ENCODE peak calls at places on chromosomes 6 and 20, in seven cellular contexts. V is mammary epithelial cell; G is activated T-helper 1 cell treated with Interleukin-2 at 50 U/mL for 16 hours; Y is transverse colon; F is NCI-H1417; I is cardiac septum; E is stimulated activated CD8-positive, alpha-beta memory T cell treated with anti-CD3 and anti-CD28 coated beads, Interleukin-4, amount 100 ng/mL, for 1 hour. R is an unnamed sample.

GRCh38 chr6:25579902-25580495 is 72.0 kb upstream of the SCGN start:
- DNase-seq in V (no peak), G (no peak), Y (no peak), F (no peak), I (no peak), E (no peak), R (no peak)

GRCh38 chr20:45359069-45359405 is 3.9 kb upstream of the SYS1 start:
- DNase-seq in V (peak), G (no peak), Y (no peak), F (no peak), I (peak), E (no peak), R (no peak)

GRCh38 chr20:17369506-17369905 is 142.7 kb downstream of the PCSK2 start:
- DNase-seq in V (no peak), G (no peak), Y (no peak), F (no peak), I (no peak), E (no peak), R (no peak)

GRCh38 chr6:147621280-147621679 is 112.8 kb downstream of the SAMD5 start:
- DNase-seq in V (no peak), G (no peak), Y (no peak), F (no peak), I (no peak), E (no peak), R (no peak)

GRCh38 chr6:163543311-163543710 is 128.8 kb downstream of the QKI start:
- DNase-seq in V (no peak), G (no peak), Y (no peak), F (peak), I (no peak), E (no peak), R (no peak)

GRCh38 chr6:82906951-82907350 is 158.7 kb downstream of the UBE3D start:
- DNase-seq in V (peak), G (no peak), Y (no peak), F (no peak), I (no peak), E (no peak), R (no peak)

GRCh38 chr6:164121527-164121926 is 707.0 kb downstream of the QKI start:
- DNase-seq in V (no peak), G (no peak), Y (no peak), F (no peak), I (no peak), E (no peak), R (no peak)

GRCh38 chr6:25872804-25873203 is 1.2 kb downstream of the SLC17A3 start:
- DNase-seq in V (no peak), G (no peak), Y (no peak), F (no peak), I (no peak), E (no peak), R (peak)

GRCh38 chr6:7107578-7108195 is at the start of gene RREB1:
- DNase-seq in V (peak), G (peak), Y (peak), F (peak), I (peak), E (no peak), R (peak)

GRCh38 chr20:61295249-61295648 is 43.2 kb downstream of the CDH4 start:
- DNase-seq in V (no peak), G (no peak), Y (no peak), F (no peak), I (no peak), E (no peak), R (no peak)

GRCh38 chr20:53547664-53548239 is 45.9 kb downstream of the ZNF217 start:
- DNase-seq in V (peak), G (no peak), Y (peak), F (peak), I (no peak), E (no peak), R (peak)

GRCh38 chr20:50283922-50284810 is 93.5 kb downstream of the CEBPB start:
- DNase-seq in V (peak), G (no peak), Y (peak), F (peak), I (peak), E (no peak), R (peak)

GRCh38 chr6:30618270-30618787 is 689 bp downstream of the MRPS18B start:
- DNase-seq in V (no peak), G (no peak), Y (peak), F (no peak), I (no peak), E (no peak), R (no peak)

GRCh38 chr6:86715676-86716075 is 221.7 kb upstream of the HTR1E start:
- DNase-seq in V (peak), G (no peak), Y (no peak), F (no peak), I (no peak), E (no peak), R (peak)

GRCh38 chr6:168035661-168036616 is 38.5 kb downstream of the KIF25 start:
- DNase-seq in V (peak), G (no peak), Y (peak), F (peak), I (no peak), E (no peak), R (peak)

R was measured in trophoblast cell.